ENCODE peak calls at places on chromosomes 5 and 9, in four cellular contexts. Q is gastrocnemius medialis, T is lower leg skin, Y is lower lobe of right lung. O is an unnamed sample.

GRCh38 chr9:130824079-130824478 is 11.0 kb upstream of the ABL1 start:
- DNase-seq in Q (no peak), Y (no peak), T (no peak), O (no peak)

GRCh38 chr9:111854799-111855198 is 41.8 kb upstream of the UGCG start:
- DNase-seq in Y (no peak), T (no peak), Q (no peak), O (peak)

GRCh38 chr5:111755942-111756353 is 1.0 kb downstream of the NREP start:
- DNase-seq in Y (no peak), Q (no peak), T (no peak), O (peak)

GRCh38 chr9:74921732-74922131 is 31.0 kb downstream of the C9orf40 start:
- DNase-seq in T (no peak), Y (no peak), Q (no peak), O (no peak)

GRCh38 chr5:111271885-111272284 is 47.7 kb downstream of the CAMK4 start:
- DNase-seq in Y (no peak), T (no peak), Q (no peak), O (no peak)

GRCh38 chr5:107808671-107809137 is 138.0 kb upstream of the EFNA5 start:
- DNase-seq in T (no peak), Y (no peak), Q (no peak), O (no peak)

GRCh38 chr5:143403357-143403606 is 204 bp downstream of the NR3C1 start:
- DNase-seq in Y (no peak), T (no peak), Q (no peak), O (no peak)

GRCh38 chr9:18810581-18810980 is 222.4 kb downstream of the SAXO1 start:
- DNase-seq in Y (no peak), Q (no peak), T (no peak), O (no peak)

GRCh38 chr5:34053133-34053532 is 10.1 kb upstream of the C1QTNF3 start:
- DNase-seq in Q (no peak), Y (no peak), T (no peak), O (peak)

GRCh38 chr9:110752766-110753165 is 84.2 kb downstream of the MUSK start:
- DNase-seq in Q (no peak), T (no peak), Y (no peak), O (peak)

GRCh38 chr5:129904102-129904666 is at the start of gene CHSY3:
- DNase-seq in Y (peak), T (peak), Q (peak), O (peak)

GRCh38 chr9:137589441-137590122 is 730 bp downstream of the ZMYND19 start:
- DNase-seq in T (no peak), Y (peak), Q (no peak), O (no peak)

GRCh38 chr9:108045851-108046250 is 556.3 kb upstream of the KLF4 start:
- DNase-seq in Y (no peak), T (no peak), Q (no peak), O (no peak)

DNA sequence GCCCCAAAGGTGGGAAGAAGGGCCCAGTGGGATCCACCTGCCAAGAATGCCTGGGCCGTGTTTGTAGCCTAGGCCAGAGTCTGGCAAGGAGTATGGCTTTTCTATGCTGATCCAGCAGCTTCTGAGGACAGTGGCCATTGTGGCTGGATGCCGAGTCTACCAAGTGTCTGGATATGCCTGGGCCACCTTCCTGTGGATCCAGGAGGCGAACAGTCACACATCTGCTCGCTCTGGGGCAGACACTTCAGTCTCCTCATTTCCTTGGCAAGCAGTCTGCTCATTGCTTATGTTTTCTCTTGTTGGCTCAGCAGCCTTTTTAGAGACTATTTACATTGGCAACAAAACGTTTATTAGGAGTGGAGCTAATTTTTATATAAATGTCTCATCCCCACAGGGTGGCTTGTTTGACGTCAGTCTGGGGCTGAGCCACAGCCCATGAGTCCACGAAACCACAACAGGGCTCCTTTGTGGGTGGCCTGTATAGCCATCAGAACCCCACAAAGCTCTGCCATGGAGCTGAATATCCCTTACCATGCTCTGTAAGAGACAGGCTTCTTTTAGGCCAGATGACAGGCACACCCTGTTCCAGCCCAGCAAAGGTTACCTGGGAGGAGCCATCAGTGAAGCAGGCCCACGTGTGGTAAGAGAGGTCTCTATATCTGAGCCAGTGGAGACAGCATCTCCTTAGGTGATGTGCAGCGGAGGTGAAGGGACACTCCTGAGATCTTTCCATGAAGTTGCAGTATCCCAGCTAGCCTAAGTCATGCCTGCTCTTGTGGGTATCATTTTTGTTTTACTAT is 221.7 kb downstream of the DIRAS2 start:
- DNase-seq in Q (no peak), T (no peak), Y (no peak), O (no peak)
- H3K4me3 ChIP-seq in Q (no peak), T (no peak), Y (no peak), O (no peak)

DNA sequence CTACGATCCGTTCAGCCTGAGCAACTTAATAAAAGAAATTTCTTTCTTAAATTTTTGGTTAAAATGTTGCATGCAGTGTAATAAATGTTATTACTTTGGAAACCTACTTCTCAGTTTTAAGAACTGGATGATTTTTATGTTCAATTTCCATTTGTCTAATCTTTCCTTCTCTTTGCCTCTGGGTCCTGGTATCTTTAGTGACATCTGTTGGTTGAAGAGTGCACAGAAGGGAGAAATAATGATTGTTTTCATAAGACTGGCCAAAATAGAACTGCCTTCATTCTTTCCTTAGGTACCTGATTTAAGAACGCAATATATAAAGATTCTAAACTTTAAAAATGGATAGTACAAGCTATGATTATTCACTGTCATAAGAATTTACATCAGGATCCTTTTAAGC is 83.0 kb upstream of the TLX3 start:
- DNase-seq in T (no peak), Y (no peak), Q (no peak), O (no peak)
- TF ChIP-seq CTCF in T (no peak), Y (no peak), Q (no peak), O (peak)

DNA sequence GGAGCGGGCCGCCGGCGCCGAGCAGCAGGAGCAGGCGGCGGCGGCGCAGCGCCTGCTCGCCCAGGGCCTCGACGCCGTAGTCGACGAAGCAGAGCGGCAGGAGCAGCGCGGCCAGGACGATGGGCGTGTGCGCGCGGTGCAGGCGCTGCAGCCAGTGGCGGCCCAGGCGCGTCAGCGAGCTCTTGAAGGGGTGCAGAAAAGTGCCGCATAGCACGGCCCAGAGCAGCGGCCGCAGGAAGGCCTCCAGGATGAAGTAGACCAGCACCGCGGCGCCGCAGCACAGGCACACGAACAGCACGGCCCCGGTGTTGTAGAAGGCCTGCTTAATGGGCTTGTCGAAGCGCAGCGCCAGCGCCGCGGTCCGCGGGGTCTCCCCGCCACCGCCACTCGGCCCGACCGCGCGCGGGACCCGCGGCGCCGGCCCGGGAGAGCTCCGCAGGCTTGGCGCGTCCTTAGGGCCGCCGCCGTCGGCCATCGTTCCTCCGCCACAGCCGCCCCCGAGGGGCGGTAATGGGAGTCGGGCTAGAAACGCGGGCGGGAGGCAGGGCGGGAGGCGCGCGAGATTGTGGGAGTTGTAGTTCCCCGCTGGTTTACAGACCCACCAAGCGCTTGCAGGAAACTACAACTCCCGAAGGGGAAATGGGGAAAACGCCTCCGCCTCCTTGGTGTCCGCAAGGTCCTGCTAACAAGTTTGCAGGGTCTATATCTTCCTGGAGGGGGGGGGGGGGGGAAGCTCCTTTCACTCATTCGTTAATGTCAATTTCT is at the start of gene TMEM245:
- DNase-seq in Q (peak), Y (peak), T (peak), O (peak)
- H3K4me3 ChIP-seq in Q (peak), Y (peak), T (peak), O (peak)

DNA sequence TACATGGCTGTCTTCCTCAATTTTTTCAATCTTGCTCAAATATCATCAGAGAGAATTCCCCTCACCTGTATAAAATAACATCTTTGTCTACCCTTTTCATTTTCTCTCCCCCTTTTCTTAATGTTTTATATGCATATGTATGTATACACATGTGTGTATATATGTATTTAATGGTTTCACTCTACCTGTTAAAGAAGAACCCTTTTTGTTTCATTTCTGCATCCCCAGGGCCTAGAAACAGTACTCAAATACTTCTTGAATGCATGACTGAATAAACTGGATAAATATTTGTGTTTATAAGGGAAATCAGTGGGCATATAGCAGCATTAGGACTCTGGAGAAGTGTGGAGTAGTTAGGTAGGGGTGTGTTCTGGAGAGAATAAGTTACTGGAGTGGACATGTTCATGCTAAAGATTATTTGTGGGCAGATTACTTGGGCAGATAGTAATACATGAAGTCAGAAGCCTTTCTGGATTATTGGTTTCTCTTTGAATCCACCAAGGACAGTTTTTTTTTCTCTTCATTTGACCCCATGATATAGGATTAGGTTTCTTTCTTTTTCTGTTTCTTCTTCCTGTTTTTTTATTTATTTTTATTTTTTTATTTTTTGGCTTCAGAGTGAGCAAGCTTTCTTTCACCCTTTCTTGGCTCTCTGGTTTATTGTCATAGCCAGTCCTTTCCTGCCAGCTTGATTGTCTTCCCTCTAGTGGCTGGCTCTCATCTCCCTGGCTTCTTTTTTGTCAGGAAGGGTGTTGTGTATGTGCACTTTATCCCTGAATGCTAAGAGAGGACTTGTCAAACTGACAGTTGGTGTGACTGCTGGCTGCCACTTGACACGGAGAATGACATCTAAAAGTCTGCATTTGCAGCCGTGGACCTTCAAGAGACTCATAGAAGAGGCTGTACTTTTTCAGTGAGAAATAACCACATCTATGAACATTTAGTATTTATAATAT is 89.3 kb downstream of the ZCCHC7 start:
- DNase-seq in Y (no peak), T (no peak), Q (no peak), O (no peak)
- TF ChIP-seq CTCF in Y (no peak), T (no peak), Q (no peak), O (peak)

DNA sequence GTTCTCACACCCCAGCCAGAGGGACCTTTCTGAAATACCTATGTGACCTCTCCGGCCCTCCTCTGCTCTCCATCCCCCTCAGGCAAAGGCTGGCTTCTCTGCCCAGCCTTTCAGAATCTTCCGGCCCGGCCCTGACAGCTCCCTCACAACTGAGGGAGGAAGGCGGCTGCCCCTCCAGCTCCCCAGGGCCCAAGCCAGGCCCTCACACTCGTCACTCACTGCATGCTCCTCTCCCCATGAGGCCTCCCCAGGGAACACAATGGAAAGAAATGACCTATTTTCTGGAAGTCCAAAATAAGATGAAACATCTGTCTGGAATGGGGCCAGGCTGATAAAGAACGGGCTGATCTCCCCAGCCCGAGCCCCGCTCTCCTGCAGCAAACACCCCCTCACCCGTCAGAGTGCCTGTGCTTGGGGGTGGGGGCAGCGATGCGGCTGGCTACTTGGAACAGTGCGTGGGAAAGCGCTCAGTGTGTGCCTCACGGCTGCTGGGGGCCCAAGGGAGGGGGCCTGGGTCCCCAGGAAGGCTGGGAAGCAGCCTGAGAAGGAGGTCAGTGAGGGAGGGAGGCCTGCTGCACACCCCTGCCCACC is 11.3 kb downstream of the PDGFRB start:
- DNase-seq in Y (no peak), T (no peak), Q (peak), O (peak)
- H3K4me3 ChIP-seq in Y (peak), T (no peak), Q (peak), O (peak)

GRCh38 chr9:90916147-90916734 is 114.6 kb downstream of the SYK start:
- DNase-seq in Q (no peak), Y (no peak), T (no peak), O (no peak)

GRCh38 chr9:90919883-90920282 is 118.3 kb downstream of the SYK start:
- DNase-seq in Q (peak), T (no peak), Y (no peak), O (no peak)

GRCh38 chr9:90914868-90915483 is 113.4 kb downstream of the SYK start:
- DNase-seq in T (peak), Q (peak), Y (peak), O (peak)

GRCh38 chr9:90914196-90914595 is 112.6 kb downstream of the SYK start:
- DNase-seq in Q (no peak), Y (no peak), T (no peak), O (no peak)

GRCh38 chr9:90915693-90916092 is 114.1 kb downstream of the SYK start:
- DNase-seq in T (no peak), Q (peak), Y (no peak), O (no peak)
- TF ChIP-seq CTCF in T (no peak), Q (no peak), Y (no peak), O (peak)

GRCh38 chr5:44801992-44802391 is 6.8 kb upstream of the MRPS30 start:
- DNase-seq in T (no peak), Q (no peak), Y (no peak), O (no peak)
- H3K4me3 ChIP-seq in T (no peak), Q (no peak), Y (no peak), O (no peak)

GRCh38 chr9:32551491-32552049 is 557 bp upstream of the SMIM27 start:
- DNase-seq in Q (no peak), Y (no peak), T (peak), O (peak)

GRCh38 chr9:32550609-32551490 is 1.3 kb upstream of the SMIM27 start:
- DNase-seq in Q (peak), T (peak), Y (peak), O (peak)

GRCh38 chr9:32552172-32552872 is at the start of the genes SMIM27 and TOPORS:
- DNase-seq in T (peak), Y (peak), Q (peak), O (peak)

GRCh38 chr9:32554107-32554506 is 1.7 kb upstream of the TOPORS start:
- DNase-seq in Y (no peak), T (no peak), Q (no peak), O (peak)

DNA sequence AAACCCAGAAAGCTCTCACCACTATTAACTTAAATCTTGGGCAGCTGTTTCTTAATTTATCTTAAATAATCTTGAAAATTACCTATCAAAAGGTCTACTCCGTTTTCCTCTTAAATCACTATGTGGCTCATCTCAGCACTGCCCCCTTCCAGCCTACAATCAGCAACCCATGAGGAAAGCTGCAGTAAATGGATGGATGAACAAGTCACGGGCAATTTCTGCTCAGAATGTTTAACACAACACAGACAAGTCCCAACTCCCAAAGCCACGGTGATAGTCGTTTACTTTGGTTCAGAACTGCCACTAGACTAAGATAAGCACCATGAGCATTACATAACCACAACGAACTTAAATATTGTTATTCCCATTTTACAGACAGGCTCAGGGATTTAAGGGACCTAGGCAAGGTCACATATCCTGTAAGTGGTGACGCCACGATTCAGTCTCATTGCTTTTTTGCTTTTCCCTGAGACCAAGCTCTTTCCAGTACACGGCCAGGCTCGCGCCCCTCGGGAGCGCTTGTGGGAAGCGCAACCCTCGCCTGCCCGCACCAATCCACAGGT is 2.0 kb upstream of the SMIM27 start:
- DNase-seq in Q (no peak), Y (no peak), T (no peak), O (peak)
- TF ChIP-seq CTCF in Q (no peak), Y (no peak), T (no peak), O (peak)

O was measured in AG10803.